ENCODE peak calls at places on chromosomes 4 and X, in seven cellular contexts. Q is stomach, E is tibial nerve, Y is ovary, X is suprapubic skin, F is SK-N-SH, W is transverse colon. S is an unnamed sample. For H3K4me1, the result is how much of the 10 kb centered on the place peaks cover.

GRCh38 chrX:65596270-65596669 is 61.7 kb upstream of the LAS1L start:
- DNase-seq in F (no peak), Q (no peak), E (no peak), X (no peak), W (peak), Y (no peak), S (no peak)

GRCh38 chr4:20265726-20266125 is 14.0 kb downstream of the SLIT2 start:
- DNase-seq in Q (no peak), E (no peak), Y (no peak), X (no peak), F (no peak), W (no peak), S (no peak)

GRCh38 chr4:19130836-19131235 is 1109.3 kb upstream of the LCORL start:
- DNase-seq in Q (no peak), Y (no peak), X (no peak), E (no peak), F (no peak), W (no peak), S (no peak)

GRCh38 chr4:85084371-85085170 is 118.1 kb upstream of the WDFY3 start:
- DNase-seq in W (no peak), X (no peak), F (peak), Y (no peak), E (no peak), Q (no peak), S (no peak)

GRCh38 chr4:14871676-14872430 is 130.4 kb upstream of the CPEB2 start:
- DNase-seq in Y (no peak), E (no peak), F (no peak), X (no peak), W (peak), Q (peak), S (no peak)

GRCh38 chrX:70476934-70477733 is 32.5 kb downstream of the DLG3 start:
- DNase-seq in W (peak), E (no peak), Y (peak), F (no peak), X (no peak), Q (peak), S (peak)

GRCh38 chrX:125150231-125150630 is 169.4 kb upstream of the TEX13C start:
- DNase-seq in Q (no peak), X (no peak), Y (no peak), E (no peak), W (no peak), F (no peak), S (no peak)

GRCh38 chr4:39855909-39856512 is 121.7 kb downstream of the PDS5A start:
- DNase-seq in X (no peak), Y (no peak), W (no peak), F (no peak), E (no peak), Q (no peak), S (no peak)

GRCh38 chr4:96642486-96642885 is 802.6 kb downstream of the PDHA2 start:
- DNase-seq in Y (no peak), X (no peak), E (no peak), F (no peak), W (no peak), Q (no peak), S (no peak)

GRCh38 chrX:9352683-9353430 is 112.0 kb upstream of the TBL1X start:
- DNase-seq in E (no peak), W (peak), Y (no peak), X (no peak), Q (peak), F (no peak), S (no peak)

GRCh38 chrX:145394344-145394743 is 147.0 kb downstream of the SPANXN1 start:
- DNase-seq in E (no peak), Y (no peak), F (no peak), X (no peak), W (no peak), Q (no peak), S (no peak)

GRCh38 chr4:76663794-76664193 is 228.8 kb downstream of the SHROOM3 start:
- DNase-seq in E (no peak), W (no peak), Q (peak), F (no peak), Y (no peak), X (no peak), S (no peak)

GRCh38 chrX:50483283-50483682 is 12.7 kb upstream of the DGKK start:
- DNase-seq in X (no peak), E (no peak), F (no peak), Y (no peak), Q (no peak), W (no peak), S (no peak)

GRCh38 chrX:29229802-29230201 is 642.6 kb downstream of the IL1RAPL1 start:
- DNase-seq in E (no peak), W (no peak), Y (no peak), Q (no peak), F (no peak), X (no peak), S (no peak)

GRCh38 chrX:136766785-136767103 is 14.0 kb downstream of the ARHGEF6 start:
- DNase-seq in Y (peak), X (no peak), F (no peak), Q (no peak), W (no peak), E (no peak), S (no peak)

GRCh38 chr4:105619193-105619931 is 66.9 kb downstream of the ARHGEF38 start:
- DNase-seq in X (no peak), E (peak), F (peak), Q (peak), W (peak), Y (no peak), S (peak)

DNA sequence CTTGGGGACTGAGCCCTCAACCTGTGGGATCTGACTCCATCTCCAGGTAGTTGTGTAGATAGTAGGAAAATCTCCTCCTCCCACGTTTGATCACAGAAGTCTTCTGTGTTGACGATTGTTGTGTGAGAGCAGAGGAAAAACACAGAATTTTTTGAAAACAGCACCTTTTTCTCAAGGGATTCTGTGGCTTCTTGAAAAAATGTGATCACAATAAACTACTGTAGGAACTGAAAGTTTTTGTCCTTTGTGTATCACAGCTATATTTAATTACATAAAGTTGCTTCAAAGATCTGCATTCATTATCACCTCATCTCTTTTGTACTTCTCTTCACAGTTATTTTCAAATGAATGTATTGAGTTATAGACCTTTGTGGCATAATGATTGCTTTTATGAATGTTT is 85.1 kb downstream of the AFF1 start:
- DNase-seq in Q (no peak), X (no peak), Y (no peak), F (no peak), E (no peak), W (no peak), S (no peak)
- TF ChIP-seq EP300 in Q (no peak), X (no peak), Y (no peak), F (no peak), E (no peak), W (no peak), S (no peak)

GRCh38 chr4:140251566-140251965 is 97.6 kb upstream of the MAML3 start:
- DNase-seq in X (no peak), E (no peak), F (no peak), Y (no peak), Q (no peak), W (no peak), S (no peak)
- H3K4me1 ChIP-seq in X (under half), E (under half), F (under half), Y (under half), Q (under half), W (under half), S (under half)

DNA sequence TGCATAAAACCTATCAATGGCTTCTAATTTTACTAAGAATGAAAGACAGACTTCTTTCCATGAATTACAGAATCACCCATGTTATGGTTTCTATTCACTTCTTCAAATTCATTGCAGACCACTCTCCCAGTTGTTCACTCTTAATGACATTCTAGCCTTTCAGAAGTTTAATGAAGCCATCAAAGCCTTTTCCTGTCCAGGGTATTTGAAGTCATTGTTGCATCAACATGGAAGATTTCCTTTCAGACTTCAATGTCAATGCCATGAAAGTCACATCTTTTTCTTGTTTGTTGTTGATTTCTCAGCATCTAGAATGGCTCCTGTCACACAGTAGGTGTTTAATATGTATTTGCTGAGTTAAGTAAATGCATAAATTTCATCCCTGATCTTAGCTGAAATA is 48.1 kb upstream of the ARSJ start:
- DNase-seq in F (no peak), E (no peak), X (no peak), W (no peak), Q (no peak), Y (no peak), S (no peak)
- TF ChIP-seq CTCF in F (no peak), E (no peak), X (no peak), W (no peak), Q (no peak), Y (no peak), S (no peak)

GRCh38 chrX:62839596-62839995 is 511.5 kb downstream of the SPIN4 start:
- DNase-seq in F (no peak), Y (no peak), W (no peak), E (no peak), Q (no peak), X (no peak), S (no peak)
- TF ChIP-seq EP300 in F (no peak), Y (no peak), W (no peak), E (no peak), Q (no peak), X (no peak), S (no peak)

GRCh38 chr4:156185514-156185913 is 231.8 kb upstream of the CTSO start:
- DNase-seq in E (no peak), Q (no peak), F (no peak), W (no peak), Y (no peak), X (no peak), S (no peak)

GRCh38 chr4:156190606-156191005 is 236.9 kb upstream of the CTSO start:
- DNase-seq in Y (no peak), F (no peak), E (no peak), Q (no peak), W (no peak), X (no peak), S (no peak)

GRCh38 chr4:156191382-156191781 is 237.7 kb upstream of the CTSO start:
- DNase-seq in Y (no peak), Q (no peak), E (no peak), X (no peak), W (no peak), F (no peak), S (no peak)

GRCh38 chr4:156192033-156192432 is 238.4 kb upstream of the CTSO start:
- DNase-seq in W (no peak), X (no peak), E (no peak), Y (no peak), F (no peak), Q (no peak), S (no peak)

DNA sequence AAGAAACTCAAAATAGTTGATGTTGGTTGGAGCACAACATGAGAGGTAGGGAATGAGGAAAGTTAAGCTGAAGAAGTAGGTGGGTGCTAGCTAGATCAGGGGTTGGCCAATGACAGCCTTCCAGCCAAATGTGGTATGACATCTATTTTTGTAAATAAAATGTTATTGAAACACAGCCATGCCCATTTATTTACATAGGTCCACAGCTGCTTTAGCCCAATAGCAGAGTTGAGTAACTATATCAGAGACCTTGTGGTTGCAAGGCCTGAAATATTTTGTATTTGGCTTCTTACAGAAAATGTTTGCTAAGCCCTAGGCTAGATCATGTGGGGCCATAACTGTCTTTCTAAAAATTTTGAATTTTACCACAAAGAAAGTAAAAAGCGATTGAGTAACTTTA is 234.9 kb upstream of the CTSO start:
- DNase-seq in X (no peak), Q (no peak), E (no peak), W (no peak), Y (no peak), F (no peak), S (no peak)
- H3K4me1 ChIP-seq in X (under half), Q (under half), E (under half), W (under half), Y (under half), F (under half), S (under half)

DNA sequence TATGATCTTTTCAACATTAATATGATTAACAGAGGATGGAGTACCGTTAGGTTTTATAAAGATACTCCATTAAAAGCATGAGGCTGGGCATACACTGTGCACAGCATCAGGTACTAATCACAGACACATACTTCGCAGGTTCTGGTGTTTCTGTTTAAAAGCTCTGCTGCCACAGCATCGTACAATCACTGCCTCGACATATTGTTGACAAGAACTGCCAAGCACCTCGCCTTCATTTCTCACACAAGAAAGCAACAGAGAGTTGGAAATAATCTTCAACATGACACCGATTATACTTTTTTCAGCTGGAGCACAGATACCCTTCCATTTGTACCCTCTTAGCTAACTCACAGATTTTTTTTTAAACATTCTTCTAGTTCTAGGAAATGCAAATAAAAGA is 753.4 kb upstream of the FAM241A start:
- DNase-seq in X (no peak), E (no peak), Q (no peak), W (no peak), F (no peak), Y (no peak), S (no peak)
- TF ChIP-seq CTCF in X (no peak), E (no peak), Q (no peak), W (no peak), F (no peak), Y (no peak), S (no peak)